ENCODE peak calls at places on chromosomes 5 and 9, in five cellular contexts. K is CD4-positive, alpha-beta T cell; R is neural progenitor cell; O is GM13977; V is kidney. L is an unnamed sample.

GRCh38 chr5:53476531-53477480 is 3.6 kb upstream of the FST start:
- DNase-seq in K (no peak), R (no peak), O (no peak), V (no peak), L (no peak)

GRCh38 chr9:129402931-129403742 is 217.8 kb downstream of the C9orf50 start:
- DNase-seq in K (no peak), R (no peak), O (no peak), V (peak), L (no peak)

GRCh38 chr9:86126998-86127972 is 27.9 kb upstream of the GOLM1 start:
- DNase-seq in K (no peak), R (peak), O (peak), V (peak), L (no peak)

GRCh38 chr9:72362680-72363139 is 2.3 kb downstream of the ZFAND5 start:
- DNase-seq in K (peak), R (peak), O (peak), V (peak), L (peak)

GRCh38 chr9:125815568-125815967 is 68.4 kb downstream of the PBX3 start:
- DNase-seq in K (no peak), R (no peak), O (no peak), V (no peak), L (no peak)

GRCh38 chr9:131270171-131271015 is 5.9 kb downstream of the FAM78A start:
- DNase-seq in K (peak), R (no peak), O (peak), V (peak), L (peak)

GRCh38 chr5:133401731-133402347 is 210.5 kb downstream of the FSTL4 start:
- DNase-seq in K (no peak), R (no peak), O (no peak), V (no peak), L (no peak)

GRCh38 chr9:4799775-4800174 is 7.0 kb downstream of the RCL1 start:
- DNase-seq in K (no peak), R (no peak), O (no peak), V (no peak), L (no peak)

GRCh38 chr9:120764476-120764875 is 28.7 kb downstream of the FBXW2 start:
- DNase-seq in K (no peak), R (no peak), O (no peak), V (no peak), L (no peak)

GRCh38 chr5:35854248-35854647 is 2.4 kb upstream of the IL7R start:
- DNase-seq in K (peak), R (no peak), O (no peak), V (no peak), L (no peak)

GRCh38 chr9:137973829-137974416 is 96.3 kb downstream of the CACNA1B start:
- DNase-seq in K (no peak), R (no peak), O (no peak), V (peak), L (no peak)

GRCh38 chr9:85717220-85717619 is 24.5 kb downstream of the AGTPBP1 start:
- DNase-seq in K (no peak), R (no peak), O (no peak), V (no peak), L (no peak)

GRCh38 chr9:110591526-110591925 is 12.0 kb upstream of the SVEP1 start:
- DNase-seq in K (no peak), R (no peak), O (no peak), V (no peak), L (no peak)

GRCh38 chr5:158477214-158477613 is 618.3 kb upstream of the CLINT1 start:
- DNase-seq in K (no peak), R (no peak), O (no peak), V (no peak), L (no peak)

GRCh38 chr9:128180447-128180846 is 10.9 kb downstream of the CIZ1 start:
- DNase-seq in K (no peak), R (no peak), O (no peak), V (peak), L (no peak)

GRCh38 chr5:89556215-89557009 is 673.4 kb upstream of the MEF2C start:
- DNase-seq in K (no peak), R (no peak), O (no peak), V (no peak), L (no peak)

GRCh38 chr9:20315672-20316071 is 306.6 kb downstream of the MLLT3 start:
- DNase-seq in K (no peak), R (no peak), O (no peak), V (no peak), L (no peak)

GRCh38 chr5:154403234-154403633 is 42.6 kb upstream of the SAP30L start:
- DNase-seq in K (no peak), R (no peak), O (no peak), V (no peak), L (no peak)

GRCh38 chr5:93117753-93118531 is 463.1 kb downstream of the NR2F1-AS1 start:
- DNase-seq in K (no peak), R (no peak), O (no peak), V (no peak), L (no peak)

GRCh38 chr5:132747064-132747692 is at the start of gene CCNI2:
- DNase-seq in K (peak), R (peak), O (peak), V (peak), L (peak)

GRCh38 chr5:43078956-43079355 is 38.8 kb upstream of the ANXA2R start:
- DNase-seq in K (no peak), R (no peak), O (no peak), V (no peak), L (no peak)

GRCh38 chr9:87898151-87898550 is 15.5 kb downstream of the SPATA31E1 start:
- DNase-seq in K (no peak), R (no peak), O (no peak), V (no peak), L (no peak)

GRCh38 chr5:172745836-172746235 is 25.2 kb downstream of the DUSP1 start:
- DNase-seq in K (no peak), R (no peak), O (no peak), V (no peak), L (no peak)

GRCh38 chr5:72137826-72138409 is 30.6 kb downstream of the MAP1B start:
- DNase-seq in K (no peak), R (no peak), O (peak), V (no peak), L (peak)

GRCh38 chr5:6649186-6649585 is 15.9 kb downstream of the SRD5A1 start:
- DNase-seq in K (no peak), R (peak), O (no peak), V (no peak), L (no peak)

GRCh38 chr9:131545003-131545785 is at the start of gene PRRT1B:
- DNase-seq in K (no peak), R (no peak), O (no peak), V (peak), L (no peak)

GRCh38 chr5:32542216-32543059 is 42.9 kb upstream of the SUB1 start:
- DNase-seq in K (no peak), R (no peak), O (peak), V (no peak), L (peak)

GRCh38 chr9:72351538-72352453 is 13.2 kb downstream of the ZFAND5 start:
- DNase-seq in K (no peak), R (no peak), O (no peak), V (no peak), L (no peak)

GRCh38 chr9:81531511-81531910 is 157.8 kb downstream of the TLE1 start:
- DNase-seq in K (no peak), R (no peak), O (no peak), V (no peak), L (no peak)

DNA sequence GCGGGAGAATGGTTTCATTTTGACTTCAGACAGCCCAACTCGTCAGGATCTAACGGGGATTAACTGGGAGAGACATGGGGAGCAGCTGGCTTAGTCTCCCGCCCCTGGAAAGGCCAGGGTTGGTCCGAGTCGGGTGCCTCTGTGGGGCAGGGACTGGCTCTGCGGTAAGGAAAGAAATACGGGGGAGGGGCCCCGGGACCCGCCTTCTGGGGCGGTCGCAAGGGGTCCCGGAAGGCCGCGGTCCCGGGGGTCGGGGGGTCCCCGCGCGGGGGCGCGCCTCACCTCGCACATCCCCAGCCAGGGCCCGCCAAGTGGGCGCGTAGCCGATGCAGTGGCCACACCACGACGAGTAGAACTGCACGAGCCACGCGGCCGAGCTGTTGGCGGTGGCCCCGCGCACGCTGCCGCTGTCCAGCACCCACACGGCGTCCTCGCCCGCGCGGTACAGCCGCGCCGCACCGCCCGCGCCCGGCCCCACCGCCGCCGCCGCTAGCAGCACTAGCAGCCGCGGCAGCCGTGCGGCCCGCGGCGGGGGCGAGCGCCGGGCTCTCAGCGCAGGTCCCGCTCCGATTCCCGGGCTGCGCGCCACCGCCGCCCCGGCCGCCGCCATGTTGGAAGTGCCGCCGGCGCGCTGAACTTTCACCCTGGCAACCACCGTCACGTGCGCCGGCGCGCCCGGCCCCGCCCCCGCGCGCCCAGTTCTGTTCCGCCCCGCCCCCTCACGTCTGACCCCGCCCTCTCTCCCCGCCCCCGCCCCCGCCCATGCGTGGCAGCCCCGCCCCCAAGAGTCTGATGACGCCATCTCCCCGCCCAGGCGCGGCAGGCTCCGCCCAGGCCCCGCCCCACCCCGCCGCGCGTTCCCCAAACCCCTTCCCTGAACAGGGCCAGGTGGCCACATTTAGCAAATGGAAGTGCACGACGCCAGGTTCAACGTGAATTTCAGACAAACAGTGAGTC is at the start of gene QSOX2:
- DNase-seq in K (peak), R (peak), O (peak), V (peak), L (peak)
- TF ChIP-seq CTCF in K (no peak), R (peak), O (no peak), V (no peak), L (no peak)

GRCh38 chr5:139711067-139711851 is 63.1 kb downstream of the CXXC5 start:
- DNase-seq in K (peak), R (peak), O (peak), V (no peak), L (peak)
- TF ChIP-seq CTCF in K (no peak), R (peak), O (peak), V (no peak), L (peak)

DNA sequence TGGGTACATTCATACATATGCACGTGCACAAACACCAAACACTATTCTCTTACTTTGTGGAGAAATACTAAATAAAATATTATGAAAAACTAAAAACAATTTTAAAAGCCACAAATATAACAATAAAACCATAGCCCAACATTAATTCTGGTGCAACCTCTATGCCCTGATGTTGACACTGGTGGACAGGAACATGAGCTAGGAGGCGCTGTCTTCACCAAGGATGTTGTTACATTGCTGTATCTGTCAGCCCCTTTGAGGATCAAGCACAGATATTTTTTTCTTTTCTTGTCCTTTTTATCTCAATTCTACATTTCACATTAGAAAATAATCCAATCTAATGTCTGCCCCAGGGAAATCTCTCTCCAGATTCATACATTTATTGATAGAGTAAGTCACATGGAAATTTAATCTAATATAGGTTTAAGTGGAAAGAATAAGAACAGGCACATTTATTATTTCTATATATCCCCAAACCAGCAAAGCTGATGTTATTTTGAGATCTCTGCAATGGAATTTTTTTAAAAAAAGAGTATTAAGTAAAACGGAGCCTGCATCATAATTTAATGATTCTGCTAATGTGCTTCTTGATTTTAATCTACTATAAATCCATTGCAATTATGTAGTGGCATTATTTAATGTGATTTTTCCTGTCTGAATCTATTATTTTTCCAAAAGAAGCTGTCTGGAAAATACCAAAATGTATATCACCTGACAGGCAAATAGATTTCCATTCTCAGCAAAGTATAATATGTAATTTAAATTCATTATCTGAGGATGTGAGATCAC is 716.5 kb downstream of the MTRR start:
- DNase-seq in K (no peak), R (peak), O (no peak), V (no peak), L (no peak)
- TF ChIP-seq CTCF in K (no peak), R (peak), O (no peak), V (peak), L (no peak)

GRCh38 chr5:1471240-1471853 is 26.1 kb upstream of the SLC6A3 start:
- DNase-seq in K (no peak), R (no peak), O (no peak), V (no peak), L (no peak)

GRCh38 chr5:1468629-1469527 is 23.6 kb upstream of the SLC6A3 start:
- DNase-seq in K (no peak), R (no peak), O (no peak), V (peak), L (no peak)

GRCh38 chr5:1472964-1473628 is 27.9 kb upstream of the SLC6A3 start:
- DNase-seq in K (no peak), R (no peak), O (no peak), V (peak), L (no peak)

GRCh38 chr5:1471997-1472963 is 27.0 kb upstream of the SLC6A3 start:
- DNase-seq in K (no peak), R (no peak), O (peak), V (peak), L (no peak)

DNA sequence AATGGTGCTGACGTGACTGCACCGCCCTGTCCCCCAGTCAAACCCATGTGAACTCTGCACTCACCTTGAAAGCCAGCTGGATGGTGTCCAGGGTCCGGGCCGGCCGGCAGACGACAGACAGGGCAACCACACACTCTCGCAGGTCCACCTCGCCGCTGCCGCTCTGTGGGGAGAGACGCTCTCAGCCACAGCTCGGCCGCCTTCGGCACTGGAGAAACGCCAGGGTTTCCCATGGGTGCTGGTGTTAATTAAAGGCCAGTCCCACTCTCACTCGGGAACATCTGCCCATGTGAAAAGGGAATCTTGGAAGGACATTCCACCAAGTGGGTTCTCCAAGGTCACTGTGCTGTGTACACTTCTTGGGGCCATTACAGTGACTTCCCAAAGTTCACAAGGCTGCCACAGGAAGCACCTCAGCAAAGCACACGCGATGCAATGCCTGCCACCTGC is 25.5 kb upstream of the SLC6A3 start:
- DNase-seq in K (no peak), R (no peak), O (no peak), V (peak), L (no peak)
- TF ChIP-seq CTCF in K (no peak), R (no peak), O (no peak), V (no peak), L (no peak)

GRCh38 chr5:151222769-151223446 is 984 bp downstream of the CCDC69 start:
- DNase-seq in K (peak), R (no peak), O (peak), V (no peak), L (peak)

GRCh38 chr5:151222054-151222768 is 1.7 kb downstream of the CCDC69 start:
- DNase-seq in K (no peak), R (no peak), O (no peak), V (no peak), L (no peak)

GRCh38 chr5:151225071-151225470 is 1.2 kb upstream of the CCDC69 start:
- DNase-seq in K (no peak), R (no peak), O (no peak), V (no peak), L (no peak)

GRCh38 chr5:151224372-151224771 is 480 bp upstream of the CCDC69 start:
- DNase-seq in K (no peak), R (no peak), O (peak), V (no peak), L (no peak)

DNA sequence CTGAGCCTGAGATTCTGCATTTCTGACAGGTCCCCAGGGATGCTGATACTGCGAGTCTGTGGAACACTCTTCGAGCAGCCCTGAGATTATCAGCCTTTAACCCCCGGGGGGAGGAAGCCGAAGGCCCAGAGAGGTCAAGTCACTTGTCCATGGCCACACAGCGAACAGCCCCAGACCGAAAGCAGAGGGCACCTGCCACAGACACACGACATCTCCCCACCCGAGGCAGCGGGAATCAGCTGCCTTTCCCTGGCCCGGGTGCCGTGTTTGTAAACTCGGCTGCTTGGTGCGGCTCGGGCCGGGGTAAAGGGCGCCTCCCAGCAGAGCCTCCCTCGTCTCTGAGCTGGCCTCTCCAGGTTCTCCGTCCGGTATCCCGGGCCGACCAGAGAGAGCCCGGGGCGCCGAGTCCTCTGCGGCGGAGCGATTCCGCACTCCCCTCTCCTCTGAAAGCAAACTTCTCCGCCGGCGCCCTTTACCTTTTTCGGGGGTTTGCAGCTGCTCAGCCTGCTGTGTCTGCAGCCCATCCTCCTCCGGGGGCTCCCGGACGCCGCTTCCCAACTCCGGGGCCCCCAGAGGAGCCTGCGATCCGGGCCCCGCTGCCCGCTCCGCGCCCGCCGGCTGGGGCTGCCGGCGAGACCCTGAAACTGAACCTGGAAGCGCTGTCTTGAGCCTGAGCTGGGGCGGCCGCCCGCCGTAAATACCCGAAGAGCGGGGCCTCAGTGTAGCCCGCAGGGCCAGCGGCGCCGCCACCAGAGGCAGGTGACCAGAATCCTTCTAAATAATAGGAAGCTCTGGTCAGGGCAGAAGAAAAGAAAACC is at the start of gene CCDC69:
- DNase-seq in K (peak), R (peak), O (peak), V (peak), L (peak)
- TF ChIP-seq CTCF in K (no peak), R (peak), O (peak), V (no peak), L (no peak)

DNA sequence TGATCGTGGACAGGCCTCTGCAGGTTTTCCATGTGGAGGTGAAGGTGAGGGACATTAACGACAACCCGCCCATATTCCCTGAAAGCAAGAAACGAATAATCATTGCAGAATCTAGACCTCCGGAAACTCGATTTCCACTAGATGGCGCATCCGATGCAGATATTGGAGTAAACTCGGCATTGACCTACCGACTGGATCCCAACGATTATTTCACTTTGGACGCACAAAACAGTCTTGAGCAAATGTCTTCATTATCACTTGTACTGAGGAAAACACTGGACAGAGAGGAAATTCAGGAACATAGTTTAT is 621 bp downstream of the PCDHA13 start:
- DNase-seq in K (no peak), R (peak), O (peak), V (no peak), L (no peak)
- TF ChIP-seq CTCF in K (no peak), R (peak), O (no peak), V (no peak), L (no peak)

GRCh38 chr9:69330580-69330979 is 5.6 kb downstream of the ENTREP1 start:
- DNase-seq in K (no peak), R (no peak), O (no peak), V (no peak), L (no peak)
- TF ChIP-seq CTCF in K (no peak), R (no peak), O (no peak), V (no peak), L (no peak)

DNA sequence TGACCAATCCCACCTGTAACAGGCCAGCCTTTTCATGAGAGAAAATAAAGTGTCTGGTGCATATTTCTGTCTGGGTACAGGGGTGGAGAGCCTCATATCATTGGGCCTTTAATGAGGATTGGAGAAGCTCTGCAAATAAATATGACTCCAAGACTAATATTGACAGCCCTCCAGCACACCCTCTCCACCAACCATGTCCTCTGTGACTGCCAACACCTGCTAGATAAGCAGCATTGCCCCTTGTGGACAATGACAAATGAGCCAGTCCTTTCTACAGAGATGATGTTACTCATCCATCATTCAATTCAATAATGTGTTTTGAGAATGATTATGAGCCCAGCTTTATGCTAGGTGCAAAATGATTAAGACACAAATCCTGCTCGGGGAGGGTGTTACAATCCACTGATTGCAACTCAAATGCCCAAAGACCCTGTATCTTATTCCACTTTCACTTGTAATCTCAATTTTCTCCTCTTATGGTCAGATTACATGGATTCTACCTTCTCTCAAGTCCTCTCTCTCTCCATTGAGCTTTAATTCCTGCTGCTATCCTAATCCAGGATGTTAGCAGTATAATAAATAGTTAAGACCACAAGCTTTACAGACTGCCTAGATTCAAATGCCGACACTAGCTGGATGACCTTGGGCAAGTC is 2.1 kb upstream of the GFRA3 start:
- DNase-seq in K (no peak), R (no peak), O (peak), V (no peak), L (no peak)
- TF ChIP-seq CTCF in K (no peak), R (no peak), O (no peak), V (no peak), L (no peak)